ENCODE peak calls at places on chromosome 5, in four cellular contexts. One of them, this sample, is unnamed.

GRCh38 chr5:72141440-72142271 is 34.4 kb downstream of the MAP1B start:
- DNase-seq in A549: peak
- DNase-seq in K562: no peak
- DNase-seq in H1: no peak
- DNase-seq in this sample: peak

GRCh38 chr5:132788508-132788907 is 11.5 kb upstream of the SEPTIN8 start:
- DNase-seq in A549: no peak
- DNase-seq in K562: peak
- DNase-seq in H1: peak
- DNase-seq in this sample: no peak

GRCh38 chr5:170782438-170782837 is 1.1 kb upstream of the GABRP start:
- DNase-seq in A549: no peak
- DNase-seq in K562: no peak
- DNase-seq in H1: no peak
- DNase-seq in this sample: peak

GRCh38 chr5:45205403-45205961 is 396.7 kb downstream of the MRPS30 start:
- DNase-seq in A549: no peak
- DNase-seq in K562: no peak
- DNase-seq in H1: peak
- DNase-seq in this sample: no peak

GRCh38 chr5:96870094-96871021 is 5.9 kb upstream of the ERAP2 start:
- DNase-seq in A549: no peak
- DNase-seq in K562: no peak
- DNase-seq in H1: no peak
- DNase-seq in this sample: no peak

GRCh38 chr5:16550316-16550952 is 66.4 kb downstream of the RETREG1 start:
- DNase-seq in A549: peak
- DNase-seq in K562: peak
- DNase-seq in H1: peak
- DNase-seq in this sample: peak

GRCh38 chr5:76380346-76381074 is 22.6 kb upstream of the IQGAP2 start:
- DNase-seq in A549: no peak
- DNase-seq in K562: no peak
- DNase-seq in H1: no peak
- DNase-seq in this sample: no peak

GRCh38 chr5:75616961-75617660 is 5.9 kb downstream of the ANKDD1B start:
- DNase-seq in A549: no peak
- DNase-seq in K562: no peak
- DNase-seq in H1: no peak
- DNase-seq in this sample: no peak

GRCh38 chr5:74594172-74595040 is 46.1 kb downstream of the ENC1 start:
- DNase-seq in A549: no peak
- DNase-seq in K562: peak
- DNase-seq in H1: no peak
- DNase-seq in this sample: peak

GRCh38 chr5:88683506-88684135 is 199.4 kb downstream of the MEF2C start:
- DNase-seq in A549: peak
- DNase-seq in K562: no peak
- DNase-seq in H1: peak
- DNase-seq in this sample: no peak

GRCh38 chr5:52987711-52988329 is 1.3 kb upstream of the ITGA2 start:
- DNase-seq in A549: peak
- DNase-seq in K562: no peak
- DNase-seq in H1: no peak
- DNase-seq in this sample: peak

GRCh38 chr5:174840435-174840834 is 116.1 kb downstream of the MSX2 start:
- DNase-seq in A549: no peak
- DNase-seq in K562: no peak
- DNase-seq in H1: no peak
- DNase-seq in this sample: no peak

GRCh38 chr5:112492291-112492690 is 73.2 kb upstream of the EPB41L4A start:
- DNase-seq in A549: peak
- DNase-seq in K562: peak
- DNase-seq in H1: peak
- DNase-seq in this sample: peak

GRCh38 chr5:367358-368130 is 46.0 kb downstream of the AHRR start:
- DNase-seq in A549: no peak
- DNase-seq in K562: no peak
- DNase-seq in H1: peak
- DNase-seq in this sample: no peak

GRCh38 chr5:147482426-147483196 is 27.3 kb downstream of the DPYSL3 start:
- DNase-seq in A549: no peak
- DNase-seq in K562: no peak
- DNase-seq in H1: no peak
- DNase-seq in this sample: peak

GRCh38 chr5:125189451-125190051 is 443.1 kb upstream of the ZNF608 start:
- DNase-seq in A549: no peak
- DNase-seq in K562: no peak
- DNase-seq in H1: no peak
- DNase-seq in this sample: peak

GRCh38 chr5:54885636-54886035 is 99.8 kb downstream of the ESM1 start:
- DNase-seq in A549: no peak
- DNase-seq in K562: no peak
- DNase-seq in H1: no peak
- DNase-seq in this sample: no peak

GRCh38 chr5:57718155-57718554 is 235.5 kb upstream of the ACTBL2 start:
- DNase-seq in A549: peak
- DNase-seq in K562: no peak
- DNase-seq in H1: no peak
- DNase-seq in this sample: no peak

GRCh38 chr5:73448451-73449136 is at the start of gene FOXD1:
- DNase-seq in A549: peak
- DNase-seq in K562: peak
- DNase-seq in H1: peak
- DNase-seq in this sample: peak

GRCh38 chr5:131534995-131535394 is 100.0 kb downstream of the RAPGEF6 start:
- DNase-seq in A549: no peak
- DNase-seq in K562: peak
- DNase-seq in H1: no peak
- DNase-seq in this sample: peak

GRCh38 chr5:15791274-15791673 is 291.3 kb downstream of the FBXL7 start:
- DNase-seq in A549: no peak
- DNase-seq in K562: no peak
- DNase-seq in H1: no peak
- DNase-seq in this sample: peak

GRCh38 chr5:105587963-105588662 is 2025.5 kb upstream of the NUDT12 start:
- DNase-seq in A549: no peak
- DNase-seq in K562: no peak
- DNase-seq in H1: no peak
- DNase-seq in this sample: no peak
- TF ChIP-seq MAX in A549: no peak
- TF ChIP-seq MAX in K562: no peak
- TF ChIP-seq MAX in H1: no peak
- TF ChIP-seq MAX in this sample: no peak

GRCh38 chr5:108344103-108344822 is 37.6 kb downstream of the FBXL17 start:
- DNase-seq in A549: no peak
- DNase-seq in K562: no peak
- DNase-seq in H1: no peak
- DNase-seq in this sample: no peak

GRCh38 chr5:108341866-108342265 is 40.0 kb downstream of the FBXL17 start:
- DNase-seq in A549: no peak
- DNase-seq in K562: no peak
- DNase-seq in H1: no peak
- DNase-seq in this sample: no peak

GRCh38 chr5:108340131-108340530 is 41.8 kb downstream of the FBXL17 start:
- DNase-seq in A549: no peak
- DNase-seq in K562: no peak
- DNase-seq in H1: no peak
- DNase-seq in this sample: no peak

DNA sequence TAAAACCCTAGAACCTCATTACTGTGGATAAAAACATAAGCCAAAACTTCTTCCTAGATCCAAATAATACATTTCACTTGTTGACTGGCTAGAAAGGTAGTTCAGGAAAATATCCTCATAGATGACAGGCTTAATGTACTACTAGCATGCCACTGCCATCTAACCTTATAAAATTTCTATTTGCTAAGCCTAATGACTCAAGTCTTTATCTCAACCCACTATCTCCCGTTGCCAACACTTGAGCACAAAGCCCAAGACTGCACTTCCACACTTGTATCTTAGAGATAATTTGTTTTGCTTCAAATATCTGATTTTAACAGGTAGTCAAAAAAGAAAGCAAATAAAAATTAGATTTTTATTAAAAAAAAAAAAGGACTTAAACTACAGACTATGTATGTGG is 42.7 kb downstream of the FBXL17 start:
- DNase-seq in A549: no peak
- DNase-seq in K562: no peak
- DNase-seq in H1: no peak
- DNase-seq in this sample: no peak
- TF ChIP-seq JUN in A549: no peak
- TF ChIP-seq JUN in K562: no peak
- TF ChIP-seq JUN in H1: no peak
- TF ChIP-seq JUN in this sample: no peak

GRCh38 chr5:181111010-181111409 is 20.0 kb downstream of the OR2V1 start:
- DNase-seq in A549: no peak
- DNase-seq in K562: no peak
- DNase-seq in H1: no peak
- DNase-seq in this sample: no peak

GRCh38 chr5:181119105-181119504 is 11.9 kb downstream of the OR2V1 start:
- DNase-seq in A549: no peak
- DNase-seq in K562: no peak
- DNase-seq in H1: no peak
- DNase-seq in this sample: no peak

GRCh38 chr5:181118369-181118768 is 12.6 kb downstream of the OR2V1 start:
- DNase-seq in A549: no peak
- DNase-seq in K562: no peak
- DNase-seq in H1: no peak
- DNase-seq in this sample: no peak

GRCh38 chr5:181114284-181114843 is 16.6 kb downstream of the OR2V1 start:
- DNase-seq in A549: no peak
- DNase-seq in K562: no peak
- DNase-seq in H1: no peak
- DNase-seq in this sample: no peak

GRCh38 chr5:181114844-181115778 is 15.9 kb downstream of the OR2V1 start:
- DNase-seq in A549: peak
- DNase-seq in K562: no peak
- DNase-seq in H1: peak
- DNase-seq in this sample: peak
- H3K4me3 ChIP-seq in A549: peak
- H3K4me3 ChIP-seq in K562: no peak
- H3K4me3 ChIP-seq in H1: peak
- H3K4me3 ChIP-seq in this sample: no peak

GRCh38 chr5:80255425-80255751 is 460 bp downstream of the SERINC5 start:
- DNase-seq in A549: peak
- DNase-seq in K562: peak
- DNase-seq in H1: no peak
- DNase-seq in this sample: no peak
- TF ChIP-seq MAX in A549: no peak
- TF ChIP-seq MAX in K562: no peak
- TF ChIP-seq MAX in H1: peak
- TF ChIP-seq MAX in this sample: no peak

GRCh38 chr5:149403923-149404745 is 25.0 kb upstream of the IL17B start:
- DNase-seq in A549: peak
- DNase-seq in K562: no peak
- DNase-seq in H1: no peak
- DNase-seq in this sample: no peak

GRCh38 chr5:149406203-149406978 is 27.3 kb upstream of the IL17B start:
- DNase-seq in A549: no peak
- DNase-seq in K562: peak
- DNase-seq in H1: no peak
- DNase-seq in this sample: no peak

GRCh38 chr5:149405550-149406202 is 26.6 kb upstream of the IL17B start:
- DNase-seq in A549: no peak
- DNase-seq in K562: no peak
- DNase-seq in H1: no peak
- DNase-seq in this sample: no peak

GRCh38 chr5:149406979-149407306 is 27.9 kb upstream of the IL17B start:
- DNase-seq in A549: no peak
- DNase-seq in K562: no peak
- DNase-seq in H1: no peak
- DNase-seq in this sample: no peak

DNA sequence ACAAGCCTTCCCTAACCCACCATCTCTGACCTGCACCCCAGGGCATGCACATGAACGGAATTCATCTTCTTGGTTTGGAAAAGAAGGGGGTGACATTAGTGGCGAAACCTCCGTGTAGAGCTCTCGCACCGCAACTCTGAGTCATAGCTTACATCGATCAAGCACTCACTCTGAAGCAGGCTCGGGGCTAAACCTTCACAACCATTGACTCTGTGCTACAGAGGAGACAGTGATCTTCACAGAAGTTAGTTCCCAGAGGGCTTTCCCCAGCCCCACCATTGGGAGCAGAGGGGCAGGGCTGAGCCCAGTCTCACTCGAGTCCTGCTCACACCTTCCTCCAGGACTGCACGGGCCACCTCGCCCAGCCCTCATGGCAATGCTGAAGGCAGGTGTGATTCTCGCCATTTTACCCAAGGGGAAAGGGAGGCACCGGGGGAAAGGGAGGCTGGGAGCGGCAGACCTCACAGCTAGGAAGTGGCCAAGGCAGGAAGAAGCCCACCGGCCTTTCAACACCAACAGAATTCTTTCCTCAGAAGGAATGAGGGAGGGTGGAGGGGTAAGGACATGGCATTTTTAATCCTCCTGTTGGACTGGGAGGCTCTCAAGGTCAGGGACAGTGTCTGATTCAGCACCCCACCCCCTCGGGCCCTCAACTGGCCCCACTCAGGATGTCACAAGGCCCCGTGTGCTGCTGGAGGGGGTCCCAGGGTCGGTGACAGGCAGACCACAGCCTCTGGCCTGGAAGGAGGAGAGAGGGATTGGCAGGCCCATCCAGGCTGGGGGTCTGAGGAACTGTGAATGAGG is 25.9 kb upstream of the IL17B start:
- DNase-seq in A549: peak
- DNase-seq in K562: no peak
- DNase-seq in H1: no peak
- DNase-seq in this sample: no peak
- TF ChIP-seq JUN in A549: no peak
- TF ChIP-seq JUN in K562: no peak
- TF ChIP-seq JUN in H1: no peak
- TF ChIP-seq JUN in this sample: no peak

GRCh38 chr5:2007437-2007905 is 124.7 kb upstream of the IRX4 start:
- DNase-seq in A549: no peak
- DNase-seq in K562: no peak
- DNase-seq in H1: no peak
- DNase-seq in this sample: no peak
- H3K4me3 ChIP-seq in A549: no peak
- H3K4me3 ChIP-seq in K562: no peak
- H3K4me3 ChIP-seq in H1: no peak
- H3K4me3 ChIP-seq in this sample: no peak

DNA sequence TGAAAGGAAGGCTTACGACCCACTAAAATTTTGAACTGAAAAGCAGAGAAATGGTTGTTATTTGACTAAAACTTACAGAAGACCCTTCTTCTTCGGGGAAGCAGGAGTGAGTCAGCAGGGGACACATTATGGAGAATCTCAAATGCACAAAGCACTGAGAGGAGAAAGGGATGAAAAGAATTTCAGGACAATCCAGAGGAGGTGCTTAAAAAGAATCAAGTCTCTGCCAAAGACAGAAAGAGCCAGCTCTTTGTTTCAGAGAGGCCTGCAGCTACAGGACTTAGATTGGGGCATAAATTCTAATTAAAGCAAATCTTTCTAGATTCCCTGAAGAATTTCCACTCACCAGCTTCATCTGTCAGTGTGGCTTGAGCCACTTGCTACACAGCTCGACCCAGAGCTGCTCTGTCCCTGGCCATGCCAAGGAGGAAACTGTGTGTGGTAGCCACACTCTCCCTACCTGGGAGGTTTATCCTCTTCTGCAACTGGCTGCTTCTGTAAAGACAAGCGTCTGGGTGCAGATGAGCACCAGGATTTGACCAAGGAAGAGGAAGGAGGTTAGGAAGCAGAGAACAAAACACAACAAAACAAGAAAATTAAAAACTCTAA is 89.9 kb downstream of the SEMA5A start:
- DNase-seq in A549: no peak
- DNase-seq in K562: no peak
- DNase-seq in H1: no peak
- DNase-seq in this sample: no peak
- TF ChIP-seq MAX in A549: no peak
- TF ChIP-seq MAX in K562: no peak
- TF ChIP-seq MAX in H1: no peak
- TF ChIP-seq MAX in this sample: no peak

This sample was measured in endothelial cell of umbilical vein.